ENCODE peak calls at places on chromosome 3, in five cellular contexts. P is colonic mucosa; I is CD4-positive, alpha-beta T cell; U is HL-60; M is cardiac muscle cell. Z is an unnamed sample.

GRCh38 chr3:64666171-64666581 is 21.6 kb downstream of the ADAMTS9 start:
- DNase-seq in P (no peak), I (no peak), U (no peak), M (no peak), Z (no peak)

GRCh38 chr3:179589143-179589542 is 15.3 kb downstream of the MRPL47 start:
- DNase-seq in P (no peak), I (no peak), U (no peak), M (no peak), Z (no peak)

GRCh38 chr3:18194431-18194830 is 230.7 kb downstream of the SATB1 start:
- DNase-seq in P (no peak), I (no peak), U (peak; percentile 40), M (no peak), Z (no peak)

GRCh38 chr3:87390821-87391220 is 114.4 kb upstream of the POU1F1 start:
- DNase-seq in P (no peak), I (no peak), U (no peak), M (no peak), Z (no peak)

GRCh38 chr3:85533586-85533985 is 574.8 kb downstream of the CADM2 start:
- DNase-seq in P (no peak), I (no peak), U (no peak), M (no peak), Z (no peak)

GRCh38 chr3:18066899-18067582 is 324.6 kb upstream of the TBC1D5 start:
- DNase-seq in P (no peak), I (no peak), U (no peak), M (no peak), Z (no peak)

GRCh38 chr3:102449341-102449740 is 14.5 kb downstream of the ZPLD1 start:
- DNase-seq in P (no peak), I (no peak), U (no peak), M (no peak), Z (no peak)

GRCh38 chr3:130773371-130773770 is 26.7 kb upstream of the PIK3R4 start:
- DNase-seq in P (no peak), I (no peak), U (no peak), M (no peak), Z (no peak)

GRCh38 chr3:143352031-143352623 is 232.6 kb downstream of the CHST2 start:
- DNase-seq in P (no peak), I (no peak), U (no peak), M (no peak), Z (no peak)

GRCh38 chr3:31724681-31725080 is 192.0 kb downstream of the STT3B start:
- DNase-seq in P (no peak), I (no peak), U (peak; percentile 19), M (no peak), Z (no peak)

GRCh38 chr3:171936231-171936841 is 93.2 kb downstream of the TMEM212 start:
- DNase-seq in P (no peak), I (no peak), U (peak; percentile 84), M (no peak), Z (no peak)

GRCh38 chr3:189941679-189942078 is 179.0 kb downstream of the P3H2 start:
- DNase-seq in P (no peak), I (no peak), U (no peak), M (no peak), Z (no peak)

GRCh38 chr3:142863965-142864924 is 24.6 kb downstream of the PCOLCE2 start:
- DNase-seq in P (no peak), I (no peak), U (peak; percentile 15), M (no peak), Z (no peak)

GRCh38 chr3:69542265-69543079 is 156.6 kb upstream of the FRMD4B start:
- DNase-seq in P (no peak), I (no peak), U (peak; percentile 63), M (peak; percentile 81), Z (no peak)

GRCh38 chr3:113776564-113776963 is 29.7 kb downstream of the ATP6V1A start:
- DNase-seq in P (no peak), I (no peak), U (no peak), M (no peak), Z (no peak)

GRCh38 chr3:89042251-89042650 is 65.2 kb upstream of the EPHA3 start:
- DNase-seq in P (no peak), I (no peak), U (no peak), M (no peak), Z (no peak)

GRCh38 chr3:60954049-60954448 is 297.2 kb downstream of the FHIT start:
- DNase-seq in P (no peak), I (no peak), U (no peak), M (no peak), Z (no peak)

GRCh38 chr3:13243571-13243970 is 170.3 kb upstream of the IQSEC1 start:
- DNase-seq in P (no peak), I (no peak), U (no peak), M (no peak), Z (no peak)

GRCh38 chr3:186361612-186362408 is at the start of gene DGKG:
- DNase-seq in P (peak; percentile 19), I (no peak), U (peak; percentile 87), M (peak; percentile 50), Z (peak; percentile 64)

GRCh38 chr3:59327324-59327939 is 277.6 kb upstream of the CFAP20DC start:
- DNase-seq in P (no peak), I (no peak), U (no peak), M (no peak), Z (no peak)

GRCh38 chr3:44418549-44418948 is 58.9 kb downstream of the ZNF445 start:
- DNase-seq in P (no peak), I (no peak), U (no peak), M (no peak), Z (no peak)
- TF ChIP-seq CTCF in P (no peak), I (no peak), U (no peak), M (peak; percentile 37), Z (no peak)

DNA sequence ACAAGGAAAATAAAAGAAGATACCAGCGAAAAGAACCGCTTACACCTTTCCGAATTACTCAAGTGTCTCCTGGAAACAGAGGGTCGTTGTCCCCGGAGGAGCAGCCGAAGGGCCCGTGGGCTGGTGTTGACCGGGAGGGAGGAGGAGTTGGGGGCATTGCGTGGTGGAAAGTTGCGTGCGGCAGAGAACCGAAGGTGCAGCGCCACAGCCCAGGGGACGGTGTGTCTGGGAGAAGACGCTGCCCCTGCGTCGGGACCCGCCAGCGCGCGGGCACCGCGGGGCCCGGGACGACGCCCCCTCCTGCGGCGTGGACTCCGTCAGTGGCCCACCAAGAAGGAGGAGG is 325 bp downstream of the ALCAM start:
- DNase-seq in P (peak; percentile 40), I (peak; percentile 4), U (peak; percentile 33), M (peak; percentile 34), Z (no peak)
- TF ChIP-seq CTCF in P (no peak), I (no peak), U (no peak), M (no peak), Z (no peak)

GRCh38 chr3:117103645-117104044 is 394.1 kb downstream of the TUSC7 start:
- DNase-seq in P (no peak), I (no peak), U (no peak), M (no peak), Z (no peak)
- TF ChIP-seq CTCF in P (no peak), I (no peak), U (no peak), M (no peak), Z (no peak)

GRCh38 chr3:129323651-129324294 is 45.1 kb downstream of the HMCES start:
- DNase-seq in P (no peak), I (no peak), U (no peak), M (no peak), Z (no peak)
- TF ChIP-seq CTCF in P (no peak), I (no peak), U (peak; percentile 12), M (no peak), Z (no peak)

GRCh38 chr3:20739814-20740213 is 553.8 kb upstream of the SGO1 start:
- DNase-seq in P (no peak), I (no peak), U (no peak), M (peak; percentile 6), Z (no peak)
- TF ChIP-seq CTCF in P (no peak), I (no peak), U (no peak), M (peak; percentile 6), Z (no peak)

DNA sequence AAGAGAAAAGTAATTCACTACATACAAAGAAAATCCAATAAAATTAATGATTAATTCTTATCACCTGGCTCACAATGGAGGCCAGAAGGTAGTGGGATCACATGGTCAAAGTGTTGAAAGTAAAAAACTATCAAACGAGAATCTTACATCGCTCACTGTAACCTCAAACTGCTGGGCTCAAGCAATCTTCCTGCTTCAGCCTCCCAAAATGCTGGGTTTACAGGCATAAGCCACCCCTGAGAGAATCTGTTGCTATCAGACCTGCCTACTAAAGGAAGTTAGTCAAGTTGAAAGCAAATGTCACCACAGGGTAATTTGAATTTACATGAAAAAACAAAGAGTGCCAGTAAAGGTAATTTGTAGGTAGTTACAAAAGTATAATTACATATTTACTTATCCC is 103.3 kb downstream of the PCCB start:
- DNase-seq in P (no peak), I (no peak), U (no peak), M (no peak), Z (no peak)
- TF ChIP-seq CTCF in P (no peak), I (no peak), U (no peak), M (no peak), Z (no peak)

DNA sequence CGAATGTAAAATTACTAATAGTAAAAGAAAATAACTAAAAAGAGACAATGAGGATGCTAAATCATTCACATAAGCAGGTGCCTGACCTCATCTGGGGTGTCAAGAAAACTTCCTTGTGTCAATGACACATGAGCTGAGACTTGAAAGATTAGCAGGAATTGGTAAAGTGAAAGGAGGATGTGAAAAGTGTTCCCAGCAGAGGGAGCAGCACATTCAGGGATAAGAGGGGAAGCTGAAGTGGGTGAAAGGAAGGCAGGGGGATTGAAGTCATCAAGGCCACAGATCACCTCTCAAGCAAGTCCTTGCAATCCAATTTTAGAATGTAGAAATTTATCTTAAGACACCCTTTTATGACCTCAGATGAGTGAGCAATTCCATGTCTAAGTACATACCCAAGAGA is 60.2 kb upstream of the ACP3 start:
- DNase-seq in P (peak; percentile 35), I (no peak), U (peak; percentile 51), M (peak; percentile 79), Z (no peak)
- TF ChIP-seq CTCF in P (peak; percentile 37), I (no peak), U (no peak), M (peak; percentile 68), Z (no peak)

Z was measured in activated B cell treated with CpG ODN at 0.5 μM for 24 hours.